ENCODE peak calls at places on chromosomes 3 and 15, in eight cellular contexts. P, E, Y, R, U, V, G and T are unnamed samples.
A peak's percentile ranks its signal among the peaks of the same experiment; 100 is the strongest.

GRCh38 chr3:171262431-171262830 is 197.8 kb downstream of the TNIK start:
- DNase-seq in G (no peak), U (no peak), E (no peak), R (no peak), Y (peak; percentile 64), V (no peak), P (no peak), T (no peak)

GRCh38 chr3:59446775-59447465 is 397.1 kb upstream of the CFAP20DC start:
- DNase-seq in Y (peak; percentile 85), R (no peak), P (no peak), U (no peak), G (no peak), V (no peak), E (no peak), T (no peak)

GRCh38 chr3:193885832-193886231 is 250.1 kb upstream of the HES1 start:
- DNase-seq in R (no peak), G (no peak), Y (no peak), E (no peak), P (no peak), U (peak; percentile 81), V (no peak), T (no peak)

GRCh38 chr3:31066999-31067398 is 172.5 kb upstream of the GADL1 start:
- DNase-seq in Y (peak; percentile 95), G (no peak), E (no peak), R (no peak), U (no peak), V (no peak), P (no peak), T (no peak)

GRCh38 chr3:38171622-38172021 is 6.3 kb downstream of the OXSR1 start:
- DNase-seq in V (no peak), P (no peak), Y (no peak), E (no peak), G (no peak), U (no peak), R (no peak), T (no peak)

GRCh38 chr3:116238863-116239262 is 206.4 kb downstream of the LSAMP start:
- DNase-seq in R (no peak), Y (no peak), U (no peak), E (no peak), G (no peak), P (no peak), V (no peak), T (no peak)

GRCh38 chr3:127588675-127589577 is 1.6 kb downstream of the TPRA1 start:
- DNase-seq in R (no peak), V (no peak), U (no peak), E (no peak), G (no peak), Y (peak; percentile 58), P (peak; percentile 68), T (no peak)

GRCh38 chr3:125281411-125281810 is 68.9 kb upstream of the SLC12A8 start:
- DNase-seq in E (no peak), U (no peak), Y (peak; percentile 38), P (no peak), R (no peak), V (no peak), G (no peak), T (no peak)

GRCh38 chr3:125150525-125151436 is 61.8 kb downstream of the SLC12A8 start:
- DNase-seq in U (no peak), V (no peak), P (peak; percentile 77), Y (peak; percentile 48), G (no peak), R (no peak), E (no peak), T (no peak)

GRCh38 chr3:195007794-195008193 is 263.2 kb downstream of the XXYLT1 start:
- DNase-seq in G (no peak), R (no peak), V (no peak), Y (no peak), U (no peak), P (no peak), E (no peak), T (no peak)

GRCh38 chr3:10509325-10509724 is 3.9 kb upstream of the ATP2B2 start:
- DNase-seq in U (no peak), R (no peak), P (no peak), V (no peak), E (no peak), Y (no peak), G (no peak), T (no peak)

GRCh38 chr15:67504061-67504460 is 16.9 kb upstream of the C15orf61 start:
- DNase-seq in Y (no peak), E (no peak), P (no peak), R (no peak), V (no peak), U (no peak), G (no peak), T (no peak)

GRCh38 chr3:11290743-11291680 is 18.8 kb downstream of the ATG7 start:
- DNase-seq in V (no peak), G (peak; percentile 41), U (no peak), P (no peak), E (no peak), Y (peak; percentile 78), R (no peak), T (no peak)

GRCh38 chr15:39586387-39587171 is 5.7 kb downstream of the THBS1 start:
- DNase-seq in U (no peak), E (no peak), Y (peak; percentile 82), G (no peak), P (no peak), V (no peak), R (no peak), T (no peak)

GRCh38 chr3:52430416-52430810 is 14.5 kb downstream of the SEMA3G start:
- DNase-seq in V (no peak), U (no peak), G (no peak), R (no peak), E (no peak), Y (no peak), P (no peak), T (no peak)

GRCh38 chr3:39108309-39108708 is 829 bp downstream of the TTC21A start:
- DNase-seq in R (no peak), U (peak; percentile 6), E (no peak), Y (no peak), V (no peak), P (no peak), G (peak; percentile 22), T (no peak)